ENCODE peak calls at places on chromosomes 11 and 22, in four cellular contexts. One of them, this sample, is unnamed.

GRCh38 chr11:78080818-78081495 is 1.3 kb upstream of the NDUFC2 start:
- DNase-seq in transverse colon: no peak
- DNase-seq in AG10803: peak
- DNase-seq in tibial nerve: no peak
- DNase-seq in this sample: no peak

GRCh38 chr11:71185411-71185810 is 67.0 kb downstream of the SHANK2 start:
- DNase-seq in tibial nerve: no peak
- DNase-seq in transverse colon: no peak
- DNase-seq in AG10803: no peak
- DNase-seq in this sample: no peak

GRCh38 chr11:16191212-16191851 is 165.0 kb downstream of the SOX6 start:
- DNase-seq in tibial nerve: no peak
- DNase-seq in AG10803: no peak
- DNase-seq in transverse colon: peak
- DNase-seq in this sample: no peak

GRCh38 chr11:59012942-59013256 is 73.2 kb upstream of the GLYATL1B start:
- DNase-seq in transverse colon: no peak
- DNase-seq in tibial nerve: no peak
- DNase-seq in AG10803: no peak
- DNase-seq in this sample: peak

GRCh38 chr11:7348432-7349298 is 97.0 kb downstream of the SYT9 start:
- DNase-seq in AG10803: no peak
- DNase-seq in transverse colon: no peak
- DNase-seq in tibial nerve: no peak
- DNase-seq in this sample: no peak

GRCh38 chr11:132649277-132649676 is 883.0 kb downstream of the OPCML start:
- DNase-seq in transverse colon: no peak
- DNase-seq in AG10803: no peak
- DNase-seq in tibial nerve: no peak
- DNase-seq in this sample: no peak

GRCh38 chr11:6925636-6926207 is 504 bp upstream of the ZNF215 start:
- DNase-seq in tibial nerve: no peak
- DNase-seq in transverse colon: no peak
- DNase-seq in AG10803: peak
- DNase-seq in this sample: no peak

GRCh38 chr11:61698173-61698965 is 18.2 kb downstream of the DAGLA start:
- DNase-seq in transverse colon: no peak
- DNase-seq in AG10803: peak
- DNase-seq in tibial nerve: no peak
- DNase-seq in this sample: no peak

GRCh38 chr22:39898997-39899396 is 1.9 kb upstream of the GRAP2 start:
- DNase-seq in AG10803: no peak
- DNase-seq in tibial nerve: no peak
- DNase-seq in transverse colon: no peak
- DNase-seq in this sample: no peak

GRCh38 chr22:42993651-42994275 is 21.2 kb downstream of the PACSIN2 start:
- DNase-seq in AG10803: peak
- DNase-seq in transverse colon: no peak
- DNase-seq in tibial nerve: no peak
- DNase-seq in this sample: no peak

GRCh38 chr22:42992886-42993479 is 22.0 kb downstream of the PACSIN2 start:
- DNase-seq in transverse colon: no peak
- DNase-seq in tibial nerve: no peak
- DNase-seq in AG10803: no peak
- DNase-seq in this sample: no peak

GRCh38 chr22:42992092-42992491 is 22.9 kb downstream of the PACSIN2 start:
- DNase-seq in AG10803: no peak
- DNase-seq in tibial nerve: no peak
- DNase-seq in transverse colon: no peak
- DNase-seq in this sample: no peak

GRCh38 chr22:42991010-42991651 is 23.8 kb downstream of the PACSIN2 start:
- DNase-seq in tibial nerve: no peak
- DNase-seq in transverse colon: peak
- DNase-seq in AG10803: peak
- DNase-seq in this sample: no peak

GRCh38 chr22:42990131-42990838 is 24.7 kb downstream of the PACSIN2 start:
- DNase-seq in transverse colon: peak
- DNase-seq in tibial nerve: no peak
- DNase-seq in AG10803: peak
- DNase-seq in this sample: no peak
- TF ChIP-seq CTCF in transverse colon: no peak
- TF ChIP-seq CTCF in tibial nerve: peak
- TF ChIP-seq CTCF in AG10803: peak
- TF ChIP-seq CTCF in this sample: no peak

GRCh38 chr11:121418625-121419114 is 33.4 kb upstream of the SORL1 start:
- DNase-seq in transverse colon: peak
- DNase-seq in AG10803: no peak
- DNase-seq in tibial nerve: peak
- DNase-seq in this sample: peak

GRCh38 chr11:121419839-121420238 is 32.3 kb upstream of the SORL1 start:
- DNase-seq in transverse colon: no peak
- DNase-seq in tibial nerve: peak
- DNase-seq in AG10803: no peak
- DNase-seq in this sample: no peak

GRCh38 chr11:121420398-121420797 is 31.7 kb upstream of the SORL1 start:
- DNase-seq in AG10803: no peak
- DNase-seq in tibial nerve: no peak
- DNase-seq in transverse colon: no peak
- DNase-seq in this sample: no peak

GRCh38 chr11:121422675-121423074 is 29.4 kb upstream of the SORL1 start:
- DNase-seq in tibial nerve: no peak
- DNase-seq in AG10803: no peak
- DNase-seq in transverse colon: no peak
- DNase-seq in this sample: no peak

DNA sequence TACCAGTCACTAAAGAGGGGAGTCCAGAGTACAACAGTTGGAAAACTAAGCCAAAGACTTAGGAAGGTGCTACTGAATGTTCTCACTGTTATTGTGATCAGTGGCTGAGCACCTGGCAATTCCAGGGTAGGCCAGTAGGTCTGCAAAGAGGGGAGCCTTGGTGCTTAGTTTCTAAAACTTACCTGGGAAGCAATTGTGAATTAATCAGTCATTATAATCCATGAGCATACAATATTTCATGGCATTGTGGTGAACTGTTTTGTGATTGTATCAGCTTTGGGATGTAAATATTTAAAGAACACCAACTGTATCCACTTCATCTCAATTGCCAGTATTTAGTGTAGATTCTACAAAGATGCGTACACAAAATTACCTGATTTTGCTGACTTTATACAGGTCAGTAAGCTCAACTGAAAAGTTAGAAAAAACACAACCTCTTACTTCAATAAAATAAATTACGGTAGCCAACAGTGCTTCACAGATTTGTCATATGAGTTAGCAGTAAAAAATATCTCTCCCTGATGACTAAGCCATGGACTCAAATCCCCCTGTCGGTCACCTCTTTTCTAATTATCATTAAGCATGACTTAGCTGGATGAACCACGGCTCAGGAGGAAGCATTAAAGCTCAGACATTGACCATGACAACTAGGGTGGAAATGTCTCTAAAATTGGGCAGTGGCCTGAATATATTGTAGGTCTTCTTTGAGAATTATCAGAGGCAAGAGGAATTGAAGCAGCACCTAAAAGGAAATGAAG is 30.8 kb upstream of the SORL1 start:
- DNase-seq in tibial nerve: no peak
- DNase-seq in transverse colon: no peak
- DNase-seq in AG10803: no peak
- DNase-seq in this sample: no peak
- H3K4me3 ChIP-seq in tibial nerve: no peak
- H3K4me3 ChIP-seq in transverse colon: no peak
- H3K4me3 ChIP-seq in AG10803: no peak
- H3K4me3 ChIP-seq in this sample: no peak

GRCh38 chr11:112719736-112720525 is 241.3 kb upstream of the NCAM1 start:
- DNase-seq in tibial nerve: no peak
- DNase-seq in transverse colon: no peak
- DNase-seq in AG10803: peak
- DNase-seq in this sample: no peak
- TF ChIP-seq CTCF in tibial nerve: no peak
- TF ChIP-seq CTCF in transverse colon: no peak
- TF ChIP-seq CTCF in AG10803: no peak
- TF ChIP-seq CTCF in this sample: no peak

GRCh38 chr22:45866398-45867117 is 110.4 kb downstream of the WNT7B start:
- DNase-seq in AG10803: no peak
- DNase-seq in tibial nerve: no peak
- DNase-seq in transverse colon: no peak
- DNase-seq in this sample: no peak
- H3K4me3 ChIP-seq in AG10803: no peak
- H3K4me3 ChIP-seq in tibial nerve: no peak
- H3K4me3 ChIP-seq in transverse colon: no peak
- H3K4me3 ChIP-seq in this sample: no peak

GRCh38 chr22:35337932-35338331 is 38.2 kb downstream of the TOM1 start:
- DNase-seq in AG10803: no peak
- DNase-seq in transverse colon: no peak
- DNase-seq in tibial nerve: no peak
- DNase-seq in this sample: no peak
- TF ChIP-seq CTCF in AG10803: no peak
- TF ChIP-seq CTCF in transverse colon: no peak
- TF ChIP-seq CTCF in tibial nerve: no peak
- TF ChIP-seq CTCF in this sample: no peak

DNA sequence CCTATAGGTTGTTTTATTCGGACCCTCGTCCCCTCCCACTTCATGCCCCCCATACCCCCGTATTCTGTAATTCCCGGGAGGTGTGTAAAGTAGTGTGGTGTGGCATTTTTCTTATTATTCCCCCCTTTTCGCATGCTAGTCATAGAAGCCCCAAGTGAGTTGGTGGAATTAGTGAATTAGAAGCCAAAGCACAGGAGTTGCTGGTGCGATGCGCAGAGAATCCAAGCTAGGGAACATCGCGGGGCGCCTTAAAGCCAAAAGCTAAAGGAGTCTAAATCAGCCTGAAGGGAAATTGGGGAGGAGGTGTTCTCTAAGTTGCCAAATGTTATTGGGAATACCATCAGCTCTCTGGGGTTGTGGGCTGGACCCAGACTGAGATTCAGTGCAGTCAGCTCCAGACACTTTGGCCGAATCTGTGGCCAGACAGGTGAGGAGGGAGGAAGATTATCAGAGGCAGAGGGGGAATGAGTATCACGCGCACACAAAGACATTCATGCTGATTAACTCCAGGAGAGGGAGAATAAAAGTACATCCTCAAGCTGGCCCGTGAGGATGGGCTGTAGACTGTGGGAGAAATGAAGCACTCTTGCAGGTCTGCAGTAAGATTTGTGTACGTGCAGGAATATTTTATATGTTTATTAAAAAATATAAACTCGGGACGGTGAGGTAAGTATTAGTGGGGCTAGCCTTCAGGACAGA is 102.8 kb upstream of the HSD17B12 start:
- DNase-seq in tibial nerve: no peak
- DNase-seq in AG10803: no peak
- DNase-seq in transverse colon: no peak
- DNase-seq in this sample: no peak
- H3K4me3 ChIP-seq in tibial nerve: no peak
- H3K4me3 ChIP-seq in AG10803: no peak
- H3K4me3 ChIP-seq in transverse colon: no peak
- H3K4me3 ChIP-seq in this sample: no peak

GRCh38 chr11:102332611-102332994 is 14.4 kb upstream of the BIRC2 start:
- DNase-seq in transverse colon: no peak
- DNase-seq in AG10803: no peak
- DNase-seq in tibial nerve: no peak
- DNase-seq in this sample: no peak
- TF ChIP-seq CTCF in transverse colon: no peak
- TF ChIP-seq CTCF in AG10803: no peak
- TF ChIP-seq CTCF in tibial nerve: no peak
- TF ChIP-seq CTCF in this sample: no peak